ENCODE peak calls at places on chromosomes 7 and 10, in six cellular contexts. One of them, this sample, is unnamed.
A peak's percentile ranks its signal among the peaks of the same experiment; 100 is the strongest.

GRCh38 chr10:24894309-24894708 is 58.1 kb downstream of the PRTFDC1 start:
- DNase-seq in left ventricle myocardium inferior: no peak
- DNase-seq in bronchial epithelial cell: no peak
- DNase-seq in heart right ventricle: no peak
- DNase-seq in GM23338: no peak
- DNase-seq in spleen: no peak
- DNase-seq in this sample: no peak

GRCh38 chr10:61398730-61399129 is 54.5 kb downstream of the TMEM26 start:
- DNase-seq in spleen: no peak
- DNase-seq in left ventricle myocardium inferior: no peak
- DNase-seq in bronchial epithelial cell: peak; percentile 23
- DNase-seq in heart right ventricle: no peak
- DNase-seq in GM23338: no peak
- DNase-seq in this sample: no peak

GRCh38 chr7:128172963-128173362 is 68.1 kb upstream of the LEP start:
- DNase-seq in GM23338: no peak
- DNase-seq in bronchial epithelial cell: no peak
- DNase-seq in left ventricle myocardium inferior: no peak
- DNase-seq in heart right ventricle: no peak
- DNase-seq in spleen: no peak
- DNase-seq in this sample: no peak

GRCh38 chr7:134993877-134994456 is 7.7 kb downstream of the AGBL3 start:
- DNase-seq in GM23338: no peak
- DNase-seq in bronchial epithelial cell: no peak
- DNase-seq in left ventricle myocardium inferior: no peak
- DNase-seq in heart right ventricle: no peak
- DNase-seq in spleen: no peak
- DNase-seq in this sample: no peak

GRCh38 chr7:123570390-123571182 is 13.0 kb upstream of the NDUFA5 start:
- DNase-seq in bronchial epithelial cell: peak; percentile 85
- DNase-seq in GM23338: no peak
- DNase-seq in spleen: no peak
- DNase-seq in heart right ventricle: no peak
- DNase-seq in left ventricle myocardium inferior: no peak
- DNase-seq in this sample: no peak

GRCh38 chr10:79981673-79982485 is 33.0 kb upstream of the SFTPD start:
- DNase-seq in spleen: no peak
- DNase-seq in left ventricle myocardium inferior: peak; percentile 52
- DNase-seq in heart right ventricle: peak; percentile 30
- DNase-seq in bronchial epithelial cell: peak; percentile 53
- DNase-seq in GM23338: peak; percentile 84
- DNase-seq in this sample: peak; percentile 82

GRCh38 chr7:46360255-46360654 is 439.2 kb upstream of the IGFBP3 start:
- DNase-seq in heart right ventricle: no peak
- DNase-seq in bronchial epithelial cell: no peak
- DNase-seq in GM23338: peak; percentile 16
- DNase-seq in spleen: no peak
- DNase-seq in left ventricle myocardium inferior: no peak
- DNase-seq in this sample: peak; percentile 25

GRCh38 chr7:17774701-17775288 is 165.5 kb downstream of the SNX13 start:
- DNase-seq in heart right ventricle: no peak
- DNase-seq in bronchial epithelial cell: no peak
- DNase-seq in left ventricle myocardium inferior: no peak
- DNase-seq in spleen: no peak
- DNase-seq in GM23338: no peak
- DNase-seq in this sample: no peak

GRCh38 chr7:45980181-45980905 is 59.3 kb upstream of the IGFBP3 start:
- DNase-seq in spleen: no peak
- DNase-seq in heart right ventricle: no peak
- DNase-seq in bronchial epithelial cell: peak; percentile 29
- DNase-seq in left ventricle myocardium inferior: no peak
- DNase-seq in GM23338: no peak
- DNase-seq in this sample: no peak

GRCh38 chr7:103011650-103012049 is 62.9 kb downstream of the FBXL13 start:
- DNase-seq in left ventricle myocardium inferior: no peak
- DNase-seq in GM23338: no peak
- DNase-seq in spleen: no peak
- DNase-seq in bronchial epithelial cell: peak; percentile 26
- DNase-seq in heart right ventricle: no peak
- DNase-seq in this sample: no peak

GRCh38 chr7:259751-260405 is 30.1 kb upstream of the FOXL3 start:
- DNase-seq in spleen: peak; percentile 74
- DNase-seq in heart right ventricle: no peak
- DNase-seq in left ventricle myocardium inferior: peak; percentile 14
- DNase-seq in bronchial epithelial cell: no peak
- DNase-seq in GM23338: no peak
- DNase-seq in this sample: no peak

GRCh38 chr7:116180302-116180701 is 30.0 kb upstream of the TES start:
- DNase-seq in left ventricle myocardium inferior: no peak
- DNase-seq in spleen: no peak
- DNase-seq in bronchial epithelial cell: peak; percentile 63
- DNase-seq in GM23338: peak; percentile 81
- DNase-seq in heart right ventricle: peak; percentile 14
- DNase-seq in this sample: peak; percentile 64

GRCh38 chr7:155377071-155377836 is 79.6 kb downstream of the INSIG1 start:
- DNase-seq in GM23338: no peak
- DNase-seq in spleen: no peak
- DNase-seq in left ventricle myocardium inferior: no peak
- DNase-seq in bronchial epithelial cell: no peak
- DNase-seq in heart right ventricle: no peak
- DNase-seq in this sample: no peak

GRCh38 chr7:155380221-155380861 is 77.6 kb upstream of the EN2 start:
- DNase-seq in GM23338: peak; percentile 93
- DNase-seq in heart right ventricle: peak; percentile 60
- DNase-seq in spleen: peak; percentile 87
- DNase-seq in bronchial epithelial cell: peak; percentile 60
- DNase-seq in left ventricle myocardium inferior: peak; percentile 62
- DNase-seq in this sample: peak; percentile 93

GRCh38 chr7:155378959-155379871 is 78.7 kb upstream of the EN2 start:
- DNase-seq in left ventricle myocardium inferior: no peak
- DNase-seq in heart right ventricle: no peak
- DNase-seq in GM23338: peak; percentile 43
- DNase-seq in bronchial epithelial cell: no peak
- DNase-seq in spleen: no peak
- DNase-seq in this sample: no peak

GRCh38 chr7:155378580-155378934 is 79.4 kb upstream of the EN2 start:
- DNase-seq in bronchial epithelial cell: no peak
- DNase-seq in heart right ventricle: no peak
- DNase-seq in spleen: no peak
- DNase-seq in left ventricle myocardium inferior: no peak
- DNase-seq in GM23338: no peak
- DNase-seq in this sample: no peak

GRCh38 chr7:155377837-155378579 is 79.9 kb upstream of the EN2 start:
- DNase-seq in heart right ventricle: no peak
- DNase-seq in left ventricle myocardium inferior: no peak
- DNase-seq in spleen: peak; percentile 76
- DNase-seq in GM23338: peak; percentile 57
- DNase-seq in bronchial epithelial cell: no peak
- DNase-seq in this sample: peak; percentile 84
- H3K4me3 ChIP-seq in heart right ventricle: no peak overlapping the region
- H3K4me3 ChIP-seq in left ventricle myocardium inferior: peak overlapping the region; percentile 25
- H3K4me3 ChIP-seq in spleen: peak overlapping the region; percentile 52
- H3K4me3 ChIP-seq in GM23338: peak overlapping the region; percentile 40
- H3K4me3 ChIP-seq in bronchial epithelial cell: no peak overlapping the region
- H3K4me3 ChIP-seq in this sample: no peak overlapping the region

GRCh38 chr7:156360835-156361234 is 279.7 kb upstream of the RNF32 start:
- DNase-seq in heart right ventricle: no peak
- DNase-seq in bronchial epithelial cell: no peak
- DNase-seq in spleen: no peak
- DNase-seq in left ventricle myocardium inferior: no peak
- DNase-seq in GM23338: no peak
- DNase-seq in this sample: no peak
- H3K27me3 ChIP-seq in heart right ventricle: no peaks in the 10 kb centered on the region
- H3K27me3 ChIP-seq in bronchial epithelial cell: no peaks in the 10 kb centered on the region
- H3K27me3 ChIP-seq in spleen: no peaks in the 10 kb centered on the region
- H3K27me3 ChIP-seq in left ventricle myocardium inferior: peaks cover 35% of the 10 kb centered on the region
- H3K27me3 ChIP-seq in GM23338: no peaks in the 10 kb centered on the region
- H3K27me3 ChIP-seq in this sample: no peaks in the 10 kb centered on the region

GRCh38 chr10:95837783-95838182 is 70.0 kb upstream of the CC2D2B start:
- DNase-seq in bronchial epithelial cell: no peak
- DNase-seq in left ventricle myocardium inferior: no peak
- DNase-seq in spleen: no peak
- DNase-seq in GM23338: no peak
- DNase-seq in heart right ventricle: peak; percentile 9
- DNase-seq in this sample: no peak

GRCh38 chr10:95840121-95840520 is 67.7 kb upstream of the CC2D2B start:
- DNase-seq in GM23338: no peak
- DNase-seq in spleen: no peak
- DNase-seq in bronchial epithelial cell: no peak
- DNase-seq in heart right ventricle: no peak
- DNase-seq in left ventricle myocardium inferior: no peak
- DNase-seq in this sample: no peak

GRCh38 chr10:95840681-95841080 is 67.1 kb upstream of the CC2D2B start:
- DNase-seq in left ventricle myocardium inferior: no peak
- DNase-seq in bronchial epithelial cell: no peak
- DNase-seq in heart right ventricle: no peak
- DNase-seq in GM23338: no peak
- DNase-seq in spleen: no peak
- DNase-seq in this sample: no peak

GRCh38 chr10:95845411-95845810 is 62.4 kb upstream of the CC2D2B start:
- DNase-seq in GM23338: no peak
- DNase-seq in heart right ventricle: no peak
- DNase-seq in left ventricle myocardium inferior: no peak
- DNase-seq in spleen: no peak
- DNase-seq in bronchial epithelial cell: no peak
- DNase-seq in this sample: no peak

GRCh38 chr10:95841711-95842498 is 65.9 kb upstream of the CC2D2B start:
- DNase-seq in bronchial epithelial cell: peak; percentile 62
- DNase-seq in GM23338: peak; percentile 77
- DNase-seq in spleen: no peak
- DNase-seq in left ventricle myocardium inferior: no peak
- DNase-seq in heart right ventricle: peak; percentile 73
- DNase-seq in this sample: peak; percentile 30
- H3K4me3 ChIP-seq in bronchial epithelial cell: no peak overlapping the region
- H3K4me3 ChIP-seq in GM23338: no peak overlapping the region
- H3K4me3 ChIP-seq in spleen: peak overlapping the region; percentile 37
- H3K4me3 ChIP-seq in left ventricle myocardium inferior: no peak overlapping the region
- H3K4me3 ChIP-seq in heart right ventricle: no peak overlapping the region
- H3K4me3 ChIP-seq in this sample: no peak overlapping the region

DNA sequence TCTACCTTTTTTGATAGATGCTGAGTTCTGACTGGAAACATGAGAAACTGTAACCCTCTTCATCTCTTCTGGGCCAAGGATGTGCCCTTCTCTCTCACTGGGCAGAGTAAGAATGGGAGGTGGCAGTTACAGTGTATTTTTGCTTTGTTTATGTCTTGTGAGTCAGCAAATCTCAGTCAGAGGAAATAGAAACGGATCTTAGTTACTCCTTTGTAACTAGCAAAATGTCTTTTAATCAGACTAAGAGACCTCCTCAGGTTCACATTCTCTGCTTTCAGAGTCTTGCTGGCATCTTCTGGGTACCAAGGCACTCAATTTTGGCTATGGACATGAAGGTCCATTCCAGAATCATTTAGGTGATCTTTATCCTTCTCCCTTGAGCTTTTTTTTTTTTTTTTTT is 70.9 kb downstream of the HHEX start:
- DNase-seq in heart right ventricle: no peak
- DNase-seq in bronchial epithelial cell: peak; percentile 44
- DNase-seq in GM23338: no peak
- DNase-seq in left ventricle myocardium inferior: no peak
- DNase-seq in spleen: no peak
- DNase-seq in this sample: no peak
- H3K27me3 ChIP-seq in heart right ventricle: no peaks in the 10 kb centered on the region
- H3K27me3 ChIP-seq in bronchial epithelial cell: no peaks in the 10 kb centered on the region
- H3K27me3 ChIP-seq in GM23338: no peaks in the 10 kb centered on the region
- H3K27me3 ChIP-seq in left ventricle myocardium inferior: no peaks in the 10 kb centered on the region
- H3K27me3 ChIP-seq in spleen: no peaks in the 10 kb centered on the region
- H3K27me3 ChIP-seq in this sample: no peaks in the 10 kb centered on the region

GRCh38 chr10:34206078-34206477 is 609.0 kb downstream of the PARD3 start:
- DNase-seq in bronchial epithelial cell: no peak
- DNase-seq in spleen: no peak
- DNase-seq in left ventricle myocardium inferior: no peak
- DNase-seq in GM23338: no peak
- DNase-seq in heart right ventricle: no peak
- DNase-seq in this sample: no peak

GRCh38 chr10:34206602-34207268 is 608.4 kb downstream of the PARD3 start:
- DNase-seq in spleen: no peak
- DNase-seq in bronchial epithelial cell: no peak
- DNase-seq in heart right ventricle: no peak
- DNase-seq in left ventricle myocardium inferior: no peak
- DNase-seq in GM23338: no peak
- DNase-seq in this sample: no peak

GRCh38 chr10:34205452-34205851 is 609.6 kb downstream of the PARD3 start:
- DNase-seq in heart right ventricle: no peak
- DNase-seq in bronchial epithelial cell: no peak
- DNase-seq in spleen: no peak
- DNase-seq in left ventricle myocardium inferior: no peak
- DNase-seq in GM23338: no peak
- DNase-seq in this sample: no peak

GRCh38 chr10:34203966-34204630 is 611.0 kb downstream of the PARD3 start:
- DNase-seq in left ventricle myocardium inferior: no peak
- DNase-seq in bronchial epithelial cell: no peak
- DNase-seq in heart right ventricle: no peak
- DNase-seq in GM23338: no peak
- DNase-seq in spleen: no peak
- DNase-seq in this sample: no peak

GRCh38 chr10:34207350-34207749 is 607.7 kb downstream of the PARD3 start:
- DNase-seq in GM23338: no peak
- DNase-seq in bronchial epithelial cell: no peak
- DNase-seq in left ventricle myocardium inferior: no peak
- DNase-seq in heart right ventricle: no peak
- DNase-seq in spleen: no peak
- DNase-seq in this sample: no peak
- H3K4me3 ChIP-seq in GM23338: no peak overlapping the region
- H3K4me3 ChIP-seq in bronchial epithelial cell: no peak overlapping the region
- H3K4me3 ChIP-seq in left ventricle myocardium inferior: no peak overlapping the region
- H3K4me3 ChIP-seq in heart right ventricle: no peak overlapping the region
- H3K4me3 ChIP-seq in spleen: no peak overlapping the region
- H3K4me3 ChIP-seq in this sample: no peak overlapping the region

DNA sequence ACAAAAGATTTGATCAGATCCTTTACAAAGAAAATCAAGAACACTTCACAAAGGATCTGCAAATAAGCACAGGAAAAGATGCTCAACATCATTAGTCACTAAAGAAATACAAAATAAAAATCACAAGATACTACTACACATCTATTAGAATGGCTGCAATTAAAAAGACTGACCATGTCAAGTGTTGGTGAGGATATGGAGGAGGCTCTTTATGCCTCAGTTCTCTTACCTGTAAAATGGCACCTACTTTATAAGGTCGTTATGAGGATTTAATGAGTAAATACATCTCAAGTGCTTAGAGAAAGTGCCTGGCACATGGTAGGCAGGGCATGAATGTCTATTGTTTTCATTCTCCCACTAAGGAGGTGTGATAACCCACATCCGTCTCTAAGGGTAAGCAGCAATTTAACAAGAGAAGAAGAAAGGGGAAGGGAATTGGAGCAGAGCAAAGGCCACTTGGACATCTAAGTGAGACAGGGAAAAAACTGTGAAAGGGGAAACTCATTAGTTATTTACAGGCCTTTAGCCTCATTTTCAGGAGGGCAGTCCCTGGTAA is 157.5 kb upstream of the NFE2L3 start:
- DNase-seq in spleen: no peak
- DNase-seq in left ventricle myocardium inferior: no peak
- DNase-seq in bronchial epithelial cell: no peak
- DNase-seq in GM23338: no peak
- DNase-seq in heart right ventricle: no peak
- DNase-seq in this sample: no peak
- H3K27me3 ChIP-seq in spleen: no peaks in the 10 kb centered on the region
- H3K27me3 ChIP-seq in left ventricle myocardium inferior: peaks cover 70% of the 10 kb centered on the region
- H3K27me3 ChIP-seq in bronchial epithelial cell: peaks cover 1% of the 10 kb centered on the region
- H3K27me3 ChIP-seq in GM23338: no peaks in the 10 kb centered on the region
- H3K27me3 ChIP-seq in heart right ventricle: no peaks in the 10 kb centered on the region
- H3K27me3 ChIP-seq in this sample: no peaks in the 10 kb centered on the region

GRCh38 chr7:15839415-15840100 is 153.1 kb upstream of the MEOX2 start:
- DNase-seq in spleen: no peak
- DNase-seq in heart right ventricle: peak; percentile 83
- DNase-seq in bronchial epithelial cell: no peak
- DNase-seq in left ventricle myocardium inferior: peak; percentile 78
- DNase-seq in GM23338: peak; percentile 86
- DNase-seq in this sample: peak; percentile 70
- H3K4me3 ChIP-seq in spleen: peak overlapping the region; percentile 41
- H3K4me3 ChIP-seq in heart right ventricle: peak overlapping the region; percentile 29
- H3K4me3 ChIP-seq in bronchial epithelial cell: no peak overlapping the region
- H3K4me3 ChIP-seq in left ventricle myocardium inferior: peak overlapping the region; percentile 57
- H3K4me3 ChIP-seq in GM23338: peak overlapping the region; percentile 14
- H3K4me3 ChIP-seq in this sample: no peak overlapping the region

This sample was measured in H7.